ENCODE peak calls at places on chromosomes 6 and 20, in five cellular contexts. H is NT2/D1, W is HCT116, G is H1, Y is K562. C is an unnamed sample.

GRCh38 chr6:150604467-150604866 is 4.8 kb downstream of the PLEKHG1 start:
- DNase-seq in W (no peak), G (no peak), Y (no peak), H (no peak), C (no peak)

GRCh38 chr20:41179961-41180360 is 42.6 kb downstream of the PLCG1 start:
- DNase-seq in G (peak), W (no peak), H (no peak), Y (no peak), C (no peak)

GRCh38 chr6:134826889-134827737 is 122.8 kb downstream of the ALDH8A1 start:
- DNase-seq in Y (no peak), G (no peak), H (no peak), W (no peak), C (no peak)

GRCh38 chr6:46926481-46926880 is 4.7 kb upstream of the ADGRF5 start:
- DNase-seq in G (no peak), W (no peak), H (no peak), Y (no peak), C (no peak)

GRCh38 chr20:17066955-17067354 is 159.9 kb upstream of the PCSK2 start:
- DNase-seq in H (peak), W (no peak), Y (no peak), G (no peak), C (no peak)

GRCh38 chr20:34553366-34553867 is 5.1 kb upstream of the MAP1LC3A start:
- DNase-seq in Y (no peak), W (no peak), G (no peak), H (no peak), C (no peak)

GRCh38 chr6:19137419-19138035 is 699.6 kb upstream of the ID4 start:
- DNase-seq in Y (no peak), G (no peak), W (no peak), H (peak), C (no peak)

GRCh38 chr6:84422380-84422968 is 195.0 kb upstream of the CEP162 start:
- DNase-seq in W (peak), H (peak), G (peak), Y (peak), C (peak)

GRCh38 chr20:2480381-2480780 is 9.8 kb upstream of the SNRPB start:
- DNase-seq in G (no peak), W (no peak), H (no peak), Y (no peak), C (no peak)

GRCh38 chr20:5844063-5844681 is 94.0 kb downstream of the SHLD1 start:
- DNase-seq in Y (no peak), G (no peak), W (peak), H (no peak), C (no peak)

GRCh38 chr6:141301779-141302178 is 830.9 kb upstream of the GJE1 start:
- DNase-seq in W (no peak), G (no peak), Y (no peak), H (no peak), C (no peak)

GRCh38 chr6:108736832-108737231 is 111.4 kb upstream of the ARMC2 start:
- DNase-seq in W (peak), Y (no peak), G (no peak), H (peak), C (no peak)

GRCh38 chr6:47655719-47656595 is 42.4 kb upstream of the ADGRF4 start:
- DNase-seq in H (no peak), G (no peak), Y (peak), W (peak), C (no peak)

GRCh38 chr6:45590225-45590624 is 212.5 kb upstream of the SUPT3H start:
- DNase-seq in W (no peak), H (no peak), G (peak), Y (no peak), C (no peak)

GRCh38 chr20:15240801-15241200 is 903.4 kb upstream of the FLRT3 start:
- DNase-seq in W (no peak), H (no peak), Y (no peak), G (no peak), C (no peak)

GRCh38 chr6:33425668-33426577 is 6.1 kb downstream of the SYNGAP1 start:
- DNase-seq in H (peak), G (peak), W (peak), Y (peak), C (peak)

GRCh38 chr20:25013478-25014380 is 21.2 kb upstream of the APMAP start:
- DNase-seq in G (no peak), W (no peak), Y (no peak), H (no peak), C (no peak)

GRCh38 chr6:17957488-17957887 is 29.9 kb downstream of the KIF13A start:
- DNase-seq in G (no peak), H (no peak), Y (no peak), W (no peak), C (no peak)

GRCh38 chr6:41371992-41372525 is 36.7 kb downstream of the NCR2 start:
- DNase-seq in Y (no peak), G (peak), H (no peak), W (no peak), C (peak)

GRCh38 chr6:74415056-74415455 is 719.1 kb downstream of the CD109 start:
- DNase-seq in W (no peak), H (no peak), Y (no peak), G (no peak), C (no peak)

GRCh38 chr6:28737750-28738395 is 185.9 kb downstream of the TRIM27 start:
- DNase-seq in G (no peak), H (no peak), W (no peak), Y (peak), C (no peak)

GRCh38 chr20:3071610-3072529 is at the start of gene OXT:
- DNase-seq in G (peak), W (no peak), H (no peak), Y (no peak), C (no peak)

GRCh38 chr6:125749864-125750691 is 646 bp downstream of the HEY2 start:
- DNase-seq in W (no peak), Y (no peak), G (no peak), H (no peak), C (no peak)

GRCh38 chr6:166626177-166627038 is 643 bp downstream of the RPS6KA2 start:
- DNase-seq in G (no peak), Y (no peak), W (no peak), H (no peak), C (peak)

GRCh38 chr6:148272597-148272996 is 70.0 kb upstream of the SASH1 start:
- DNase-seq in Y (no peak), H (no peak), G (no peak), W (no peak), C (no peak)

DNA sequence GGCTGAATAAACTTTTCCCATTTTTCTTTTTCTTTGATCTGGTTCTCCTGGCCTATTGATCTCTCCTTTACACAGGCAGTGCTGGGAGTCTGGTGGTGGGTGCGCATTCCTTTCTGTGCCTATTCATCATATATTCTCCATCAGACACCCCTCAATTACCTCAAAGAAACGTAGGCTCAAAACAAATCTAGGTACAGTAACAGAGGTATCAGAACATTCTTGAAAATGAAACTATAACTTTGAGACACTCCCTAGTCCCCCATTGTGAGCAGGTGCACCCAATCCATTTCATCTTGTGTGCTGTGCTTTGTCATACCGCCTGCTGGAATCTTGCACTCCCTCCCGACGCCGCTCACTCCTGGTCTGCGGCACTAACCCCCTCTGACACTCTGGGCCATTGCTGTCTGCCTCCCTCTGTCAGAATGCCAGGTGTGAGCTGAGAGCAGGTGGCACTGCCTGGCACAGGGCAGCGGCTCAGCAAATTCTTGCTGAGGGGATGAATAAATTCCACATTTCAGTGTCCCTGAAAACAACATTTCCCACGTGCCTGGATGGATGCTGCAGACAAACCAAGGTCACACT is 303.4 kb upstream of the EXOC2 start:
- DNase-seq in H (no peak), Y (no peak), W (no peak), G (no peak), C (no peak)
- TF ChIP-seq YY1 in H (no peak), Y (no peak), W (no peak), G (no peak), C (no peak)

DNA sequence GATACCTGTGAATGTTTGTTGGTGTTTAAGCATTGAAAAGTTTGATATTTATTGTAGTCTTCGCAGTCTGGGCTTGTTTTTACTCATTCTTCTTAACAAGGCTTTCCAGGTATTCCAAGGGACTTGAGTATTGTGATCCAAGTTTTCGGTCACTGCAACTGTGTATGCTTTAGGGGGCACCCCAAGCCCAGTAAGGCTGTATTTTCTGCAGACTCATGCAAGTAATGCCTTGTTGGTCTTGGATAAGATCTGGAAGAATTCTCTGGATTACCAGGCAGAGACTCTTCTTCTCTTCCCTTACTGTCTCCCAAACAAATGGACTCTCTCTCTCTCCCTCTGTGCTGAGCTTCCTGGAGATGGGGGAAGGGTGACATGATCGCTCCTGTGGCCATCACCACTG is 82.1 kb downstream of the RFPL4B start:
- DNase-seq in W (no peak), G (no peak), Y (no peak), H (peak), C (no peak)
- TF ChIP-seq YY1 in W (no peak), G (no peak), Y (no peak), H (no peak), C (no peak)

GRCh38 chr20:51926670-51927305 is 124.5 kb upstream of the SALL4 start:
- DNase-seq in H (no peak), Y (no peak), W (no peak), G (no peak), C (no peak)
- TF ChIP-seq YY1 in H (no peak), Y (no peak), W (no peak), G (no peak), C (no peak)

GRCh38 chr6:96520039-96520850 is 1.4 kb upstream of the UFL1 start:
- DNase-seq in G (no peak), Y (no peak), H (peak), W (peak), C (no peak)
- TF ChIP-seq YY1 in G (no peak), Y (no peak), H (no peak), W (peak), C (no peak)

GRCh38 chr20:13468166-13468565 is 170.6 kb downstream of the TASP1 start:
- DNase-seq in H (no peak), Y (no peak), G (no peak), W (no peak), C (no peak)
- TF ChIP-seq YY1 in H (no peak), Y (no peak), G (no peak), W (no peak), C (no peak)

DNA sequence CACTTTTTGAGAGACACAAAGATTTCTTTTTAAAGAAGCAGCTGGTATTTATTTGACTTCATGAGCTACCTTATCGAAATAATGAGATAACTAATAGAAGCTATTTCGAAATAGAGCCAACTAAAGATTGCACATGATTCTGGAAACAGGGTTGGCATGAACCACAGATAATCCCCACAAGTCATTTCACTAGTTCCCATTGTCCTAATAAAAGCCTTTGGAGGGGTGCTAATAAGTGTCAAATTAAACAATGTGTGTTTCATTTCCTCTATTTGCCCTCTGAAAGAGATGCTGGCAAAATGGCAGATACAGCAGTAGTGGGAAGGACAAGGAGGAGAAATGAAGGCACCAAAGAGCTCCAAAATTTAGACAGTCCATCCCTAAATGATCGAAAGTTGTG is 78.6 kb upstream of the RIPOR2 start:
- DNase-seq in H (no peak), Y (no peak), G (no peak), W (no peak), C (no peak)
- TF ChIP-seq YY1 in H (no peak), Y (no peak), G (no peak), W (no peak), C (no peak)

GRCh38 chr6:56148488-56149190 is 98.7 kb downstream of the COL21A1 start:
- DNase-seq in H (no peak), W (no peak), Y (no peak), G (no peak), C (no peak)
- TF ChIP-seq YY1 in H (no peak), W (no peak), Y (no peak), G (no peak), C (no peak)

C was measured in SK-N-SH.